ENCODE peak calls at places on chromosomes 4 and X, in nine cellular contexts. V is suprapubic skin, I is astrocyte of the spinal cord, L is breast epithelium, B is NCI-H146, F is NCI-H2171 treated with DMSO at 0.1 percent for 48 hours, A is fibroblast of pulmonary artery, T is A549, K is gastrocnemius medialis. C is an unnamed sample.

GRCh38 chrX:55715847-55716246 is 1.7 kb upstream of the RRAGB start:
- DNase-seq in K (no peak), V (no peak), B (no peak), F (no peak), I (no peak), A (no peak), T (no peak), L (no peak), C (no peak)

GRCh38 chr4:146978641-146979040 is 33.0 kb upstream of the TTC29 start:
- DNase-seq in L (no peak), F (no peak), A (no peak), V (no peak), K (no peak), B (no peak), I (no peak), T (no peak), C (no peak)

GRCh38 chr4:25903905-25904747 is 9.9 kb upstream of the SMIM20 start:
- DNase-seq in B (no peak), L (no peak), I (no peak), F (no peak), V (no peak), T (no peak), K (no peak), A (no peak), C (no peak)

GRCh38 chrX:13721371-13721770 is 13.0 kb downstream of the TRAPPC2 start:
- DNase-seq in F (peak; percentile 72), A (no peak), K (no peak), V (no peak), I (no peak), T (no peak), B (no peak), L (no peak), C (no peak)

GRCh38 chrX:152959626-152960025 is 34.3 kb downstream of the PNMA5 start:
- DNase-seq in K (no peak), L (no peak), F (no peak), B (no peak), V (no peak), T (no peak), A (no peak), I (no peak), C (no peak)

GRCh38 chr4:56979674-56980073 is 978 bp downstream of the POLR2B start:
- DNase-seq in F (peak; percentile 3), B (peak; percentile 18), K (no peak), V (no peak), I (no peak), A (peak; percentile 46), L (no peak), T (no peak), C (no peak)

GRCh38 chr4:158521490-158522111 is at the start of gene RXFP1:
- DNase-seq in B (no peak), A (peak; percentile 10), T (no peak), I (no peak), F (no peak), V (no peak), L (no peak), K (no peak), C (no peak)

GRCh38 chr4:168598191-168598590 is 101.3 kb downstream of the PALLD start:
- DNase-seq in F (no peak), A (peak; percentile 79), K (no peak), B (no peak), V (no peak), T (no peak), I (no peak), L (no peak), C (no peak)

GRCh38 chrX:103774070-103774642 is 2.5 kb upstream of the PLP1 start:
- DNase-seq in B (peak; percentile 57), K (no peak), I (peak; percentile 50), F (no peak), T (peak; percentile 42), V (no peak), A (peak; percentile 76), L (no peak), C (peak; percentile 28)

GRCh38 chrX:40996886-40997530 is 88.2 kb upstream of the USP9X start:
- DNase-seq in F (peak; percentile 71), T (peak; percentile 78), A (peak; percentile 93), L (no peak), B (peak; percentile 14), I (peak; percentile 84), K (peak; percentile 27), V (no peak), C (peak; percentile 44)

GRCh38 chr4:122746485-122746965 is 14.0 kb downstream of the BBS12 start:
- DNase-seq in K (no peak), I (no peak), V (no peak), F (no peak), A (peak; percentile 28), L (no peak), T (no peak), B (no peak), C (no peak)

GRCh38 chr4:3261411-3262207 is 12.7 kb downstream of the MSANTD1 start:
- DNase-seq in I (no peak), T (no peak), V (no peak), B (no peak), F (no peak), K (no peak), L (no peak), A (no peak), C (peak; percentile 17)

GRCh38 chrX:74535633-74536141 is 78.7 kb downstream of the RLIM start:
- DNase-seq in L (peak; percentile 67), T (no peak), F (peak; percentile 57), B (peak; percentile 62), V (peak; percentile 76), A (peak; percentile 46), K (peak; percentile 86), I (peak; percentile 48), C (peak; percentile 50)

C was measured in SK-N-SH.